ENCODE peak calls at places on chromosomes 5 and 9, in four cellular contexts. J is activated naive CD8-positive, alpha-beta T cell treated with anti-CD3 and anti-CD28 coated beads, Interleukin-2, amount 50 U/mL, for 24 hours; S is NCI-H1105 treated with DMSO at 0.1 percent for 48 hours; T is dorsolateral prefrontal cortex. U is an unnamed sample.

GRCh38 chr9:70435948-70436347 is 21.5 kb upstream of the KLF9 start:
- DNase-seq in J (no peak), S (no peak), T (no peak), U (no peak)

GRCh38 chr5:102152906-102153787 is 142.9 kb downstream of the SLCO4C1 start:
- DNase-seq in J (no peak), S (peak; percentile 11), T (no peak), U (peak; percentile 7)

GRCh38 chr9:127123239-127123935 is 952 bp upstream of the ANGPTL2 start:
- DNase-seq in J (no peak), S (peak; percentile 88), T (no peak), U (no peak)

GRCh38 chr9:128164332-128164885 is 4.3 kb downstream of the BBLN start:
- DNase-seq in J (no peak), S (no peak), T (no peak), U (no peak)

GRCh38 chr5:15566306-15566705 is 66.3 kb downstream of the FBXL7 start:
- DNase-seq in J (no peak), S (no peak), T (no peak), U (no peak)

GRCh38 chr5:179403426-179404147 is 58.3 kb upstream of the ADAMTS2 start:
- DNase-seq in J (no peak), S (no peak), T (no peak), U (no peak)

GRCh38 chr5:139392678-139393496 is 2.0 kb downstream of the PROB1 start:
- DNase-seq in J (peak; percentile 92), S (no peak), T (no peak), U (peak; percentile 93)

GRCh38 chr9:90783964-90784363 is 17.7 kb upstream of the SYK start:
- DNase-seq in J (no peak), S (no peak), T (no peak), U (no peak)

GRCh38 chr9:114486205-114486963 is 18.9 kb downstream of the WHRN start:
- DNase-seq in J (no peak), S (no peak), T (no peak), U (no peak)

GRCh38 chr5:113520429-113520828 is 6.9 kb downstream of the YTHDC2 start:
- DNase-seq in J (peak; percentile 14), S (no peak), T (no peak), U (peak; percentile 52)

GRCh38 chr9:33233659-33234335 is 6.2 kb upstream of the SPINK4 start:
- DNase-seq in J (no peak), S (peak; percentile 66), T (no peak), U (peak; percentile 32)

GRCh38 chr9:23855885-23856284 is 29.8 kb upstream of the ELAVL2 start:
- DNase-seq in J (no peak), S (no peak), T (no peak), U (no peak)

GRCh38 chr9:132409828-132410528 is at the start of gene CFAP77:
- DNase-seq in J (peak; percentile 38), S (peak; percentile 23), T (no peak), U (peak; percentile 59)

GRCh38 chr9:133131506-133131905 is 10.5 kb upstream of the RALGDS start:
- DNase-seq in J (no peak), S (no peak), T (no peak), U (no peak)

GRCh38 chr5:172910828-172911627 is 48.2 kb upstream of the RPL26L1 start:
- DNase-seq in J (peak; percentile 24), S (no peak), T (no peak), U (peak; percentile 58)

GRCh38 chr5:34959323-34959722 is 30.0 kb downstream of the DNAJC21 start:
- DNase-seq in J (peak; percentile 3), S (no peak), T (no peak), U (peak; percentile 26)

GRCh38 chr5:74401566-74402320 is 238.8 kb downstream of the ENC1 start:
- DNase-seq in J (no peak), S (no peak), T (no peak), U (no peak)

GRCh38 chr9:123407537-123407828 is 51.5 kb downstream of the CRB2 start:
- DNase-seq in J (no peak), S (peak; percentile 54), T (no peak), U (no peak)